ENCODE peak calls at places on chromosomes 16 and 17, in four cellular contexts. N is K562, B is IMR-90, Q is endothelial cell of umbilical vein. I is an unnamed sample. For H3K9me1, the result is how much of the 10 kb centered on the place peaks cover.

GRCh38 chr16:85399583-85400284 is 213.4 kb upstream of the GSE1 start:
- DNase-seq in N (no peak), B (no peak), Q (no peak), I (no peak)

GRCh38 chr16:66382966-66383299 is 16.4 kb downstream of the CDH5 start:
- DNase-seq in N (no peak), B (peak), Q (peak), I (no peak)

GRCh38 chr16:15509593-15510520 is 75.5 kb downstream of the BMERB1 start:
- DNase-seq in N (no peak), B (peak), Q (no peak), I (no peak)

GRCh38 chr16:74290356-74290755 is 6.3 kb upstream of the PSMD7 start:
- DNase-seq in N (no peak), B (no peak), Q (no peak), I (no peak)

GRCh38 chr17:8176998-8177731 is 985 bp upstream of the TMEM107 start:
- DNase-seq in N (peak), B (no peak), Q (no peak), I (no peak)

GRCh38 chr16:50834701-50835100 is 92.8 kb downstream of the CYLD start:
- DNase-seq in N (no peak), B (no peak), Q (no peak), I (no peak)

GRCh38 chr16:22220076-22220453 is 14.0 kb downstream of the EEF2K start:
- DNase-seq in N (peak), B (peak), Q (no peak), I (no peak)

GRCh38 chr17:44209786-44210341 is 9.6 kb downstream of the UBTF start:
- DNase-seq in N (no peak), B (peak), Q (no peak), I (no peak)

GRCh38 chr17:14793237-14793636 is 471.9 kb downstream of the PMP22 start:
- DNase-seq in N (no peak), B (peak), Q (no peak), I (no peak)

GRCh38 chr17:37493249-37494027 is 3.7 kb downstream of the DUSP14 start:
- DNase-seq in N (no peak), B (peak), Q (no peak), I (peak)

GRCh38 chr17:34616148-34616547 is 36.8 kb downstream of the TMEM132E start:
- DNase-seq in N (no peak), B (no peak), Q (no peak), I (no peak)

GRCh38 chr16:13866073-13866472 is 53.9 kb upstream of the ERCC4 start:
- DNase-seq in N (peak), B (peak), Q (peak), I (no peak)

GRCh38 chr16:2481676-2482075 is 6.7 kb downstream of the TBC1D24 start:
- DNase-seq in N (no peak), B (no peak), Q (no peak), I (no peak)

GRCh38 chr16:57626420-57627170 is 1.8 kb upstream of the ADGRG1 start:
- DNase-seq in N (no peak), B (no peak), Q (no peak), I (no peak)

GRCh38 chr17:16517477-16517876 is 25.5 kb upstream of the LRRC75A start:
- DNase-seq in N (no peak), B (no peak), Q (no peak), I (no peak)

GRCh38 chr16:1159325-1159972 is 6.5 kb downstream of the CACNA1H start:
- DNase-seq in N (no peak), B (no peak), Q (no peak), I (no peak)

GRCh38 chr16:2507052-2507678 is 6.6 kb upstream of the ATP6V0C start:
- DNase-seq in N (no peak), B (no peak), Q (no peak), I (no peak)

GRCh38 chr17:81346908-81347349 is 48.3 kb upstream of the BAHCC1 start:
- DNase-seq in N (no peak), B (no peak), Q (no peak), I (no peak)

GRCh38 chr17:48176456-48176855 is 68.9 kb downstream of the SNX11 start:
- DNase-seq in N (no peak), B (no peak), Q (no peak), I (no peak)

DNA sequence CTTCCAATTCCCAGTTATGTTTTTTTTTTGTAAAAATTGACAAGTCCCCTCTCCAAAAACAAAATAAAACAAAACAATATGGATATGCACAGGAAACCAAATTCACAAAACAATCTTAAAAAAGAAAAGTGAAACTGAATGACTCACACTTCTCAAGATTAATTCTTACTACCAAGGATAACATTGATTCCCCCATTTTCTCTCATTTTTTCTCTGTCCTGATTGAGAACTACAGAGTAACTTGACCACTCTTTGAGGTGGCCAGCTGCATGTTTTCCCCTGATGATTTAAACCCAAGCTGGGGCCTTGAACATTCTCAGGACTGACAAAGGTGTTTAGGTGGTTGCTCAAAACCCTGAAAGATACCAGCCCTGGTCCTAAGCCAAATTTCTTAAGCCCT is 149.0 kb downstream of the AHSP start:
- DNase-seq in N (no peak), B (no peak), Q (no peak), I (no peak)
- H3K9me1 ChIP-seq in N (under half), B (under half), Q (under half), I (under half)

GRCh38 chr16:89455692-89456091 is 34.7 kb downstream of the ANKRD11 start:
- DNase-seq in N (no peak), B (no peak), Q (no peak), I (no peak)
- H3K4me3 ChIP-seq in N (no peak), B (no peak), Q (no peak), I (no peak)

GRCh38 chr16:89473791-89474414 is 16.5 kb downstream of the ANKRD11 start:
- DNase-seq in N (no peak), B (peak), Q (no peak), I (no peak)
- H3K27ac ChIP-seq in N (peak), B (no peak), Q (no peak), I (peak)

GRCh38 chr16:69494993-69495392 is 70.6 kb downstream of the CYB5B start:
- DNase-seq in N (peak), B (no peak), Q (peak), I (no peak)

GRCh38 chr16:69486724-69487123 is 62.3 kb downstream of the CYB5B start:
- DNase-seq in N (no peak), B (no peak), Q (no peak), I (no peak)

GRCh38 chr16:69486272-69486671 is 61.9 kb downstream of the CYB5B start:
- DNase-seq in N (no peak), B (no peak), Q (no peak), I (no peak)

GRCh38 chr16:69485816-69486215 is 61.4 kb downstream of the CYB5B start:
- DNase-seq in N (no peak), B (no peak), Q (no peak), I (no peak)

DNA sequence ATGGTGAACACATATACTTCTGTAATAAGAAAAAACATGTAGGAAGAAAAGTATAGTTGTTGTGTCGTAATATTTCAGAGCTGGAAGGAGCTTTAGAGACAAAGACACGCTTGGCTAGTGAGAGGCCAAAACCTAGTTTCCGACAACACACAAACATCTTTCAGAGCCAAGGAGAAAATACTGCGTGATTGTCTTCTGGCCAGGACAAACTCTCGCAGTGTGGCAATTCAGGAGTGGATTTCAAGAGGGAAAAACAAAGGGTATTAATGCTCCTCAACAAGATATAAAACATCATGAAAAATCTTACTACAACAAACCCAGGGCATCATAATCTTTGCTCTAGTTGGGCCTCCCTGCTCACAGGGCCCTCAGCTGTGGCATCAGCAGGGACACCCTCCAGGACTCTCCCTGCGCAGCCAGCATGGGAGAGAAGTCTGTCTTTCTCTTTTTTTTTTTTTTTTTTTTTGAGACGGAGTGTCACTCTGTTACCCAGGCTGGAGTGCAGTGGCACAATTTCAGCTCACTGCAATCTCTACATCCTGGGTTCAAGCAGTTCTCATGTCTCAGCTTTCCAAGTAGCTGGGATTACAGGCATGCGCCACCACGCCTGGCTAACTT is 66.4 kb downstream of the CYB5B start:
- DNase-seq in N (no peak), B (no peak), Q (no peak), I (no peak)
- H3K9me1 ChIP-seq in N (under half), B (under half), Q (under half), I (under half)

I was measured in keratinocyte.